ENCODE peak calls at places on chromosome 17, in five cellular contexts. O, V, J, Z and F are unnamed samples.

GRCh38 chr17:47633996-47634395 is 15.7 kb upstream of the KPNB1 start:
- DNase-seq in O (no peak), V (no peak), J (no peak), Z (no peak), F (no peak)

GRCh38 chr17:75595919-75596310 is 8.3 kb downstream of the MYO15B start:
- DNase-seq in O (no peak), V (no peak), J (no peak), Z (no peak), F (no peak)

GRCh38 chr17:888998-889401 is 90.6 kb downstream of the NXN start:
- DNase-seq in O (no peak), V (no peak), J (no peak), Z (peak; percentile 24), F (no peak)

GRCh38 chr17:50468120-50469004 is at the start of gene CHAD:
- DNase-seq in O (no peak), V (peak; percentile 87), J (no peak), Z (no peak), F (peak; percentile 39)

GRCh38 chr17:79424471-79425185 is 186.2 kb downstream of the RBFOX3 start:
- DNase-seq in O (no peak), V (no peak), J (no peak), Z (no peak), F (no peak)

GRCh38 chr17:21211825-21212479 is 2.0 kb downstream of the TMEM11 start:
- DNase-seq in O (no peak), V (no peak), J (no peak), Z (no peak), F (no peak)

GRCh38 chr17:78798695-78799559 is 16.9 kb upstream of the CYTH1 start:
- DNase-seq in O (peak; percentile 13), V (peak; percentile 70), J (no peak), Z (no peak), F (no peak)

GRCh38 chr17:61443475-61443882 is 8.7 kb upstream of the TBX4 start:
- DNase-seq in O (no peak), V (peak; percentile 59), J (no peak), Z (no peak), F (peak; percentile 20)

GRCh38 chr17:83014297-83014696 is 65.1 kb upstream of the METRNL start:
- DNase-seq in O (no peak), V (peak; percentile 27), J (no peak), Z (no peak), F (no peak)
- TF ChIP-seq RCOR1 in O (no peak), V (no peak), J (no peak), Z (no peak), F (no peak)

GRCh38 chr17:29615048-29615385 is 7.7 kb downstream of the CORO6 start:
- DNase-seq in O (no peak), V (peak; percentile 36), J (no peak), Z (no peak), F (peak; percentile 47)
- TF ChIP-seq RCOR1 in O (no peak), V (no peak), J (no peak), Z (no peak), F (no peak)

GRCh38 chr17:73387746-73388577 is 76.2 kb upstream of the CDC42EP4 start:
- DNase-seq in O (no peak), V (no peak), J (no peak), Z (no peak), F (no peak)
- TF ChIP-seq RCOR1 in O (no peak), V (no peak), J (no peak), Z (no peak), F (no peak)

GRCh38 chr17:58315750-58316149 is 12.8 kb downstream of the TSPOAP1 start:
- DNase-seq in O (no peak), V (no peak), J (no peak), Z (no peak), F (no peak)

GRCh38 chr17:58318627-58319180 is 9.9 kb downstream of the TSPOAP1 start:
- DNase-seq in O (no peak), V (no peak), J (no peak), Z (no peak), F (no peak)

GRCh38 chr17:58318065-58318481 is 10.5 kb downstream of the TSPOAP1 start:
- DNase-seq in O (no peak), V (no peak), J (no peak), Z (no peak), F (no peak)

GRCh38 chr17:58316260-58316960 is 12.2 kb downstream of the TSPOAP1 start:
- DNase-seq in O (no peak), V (peak; percentile 14), J (no peak), Z (no peak), F (no peak)

DNA sequence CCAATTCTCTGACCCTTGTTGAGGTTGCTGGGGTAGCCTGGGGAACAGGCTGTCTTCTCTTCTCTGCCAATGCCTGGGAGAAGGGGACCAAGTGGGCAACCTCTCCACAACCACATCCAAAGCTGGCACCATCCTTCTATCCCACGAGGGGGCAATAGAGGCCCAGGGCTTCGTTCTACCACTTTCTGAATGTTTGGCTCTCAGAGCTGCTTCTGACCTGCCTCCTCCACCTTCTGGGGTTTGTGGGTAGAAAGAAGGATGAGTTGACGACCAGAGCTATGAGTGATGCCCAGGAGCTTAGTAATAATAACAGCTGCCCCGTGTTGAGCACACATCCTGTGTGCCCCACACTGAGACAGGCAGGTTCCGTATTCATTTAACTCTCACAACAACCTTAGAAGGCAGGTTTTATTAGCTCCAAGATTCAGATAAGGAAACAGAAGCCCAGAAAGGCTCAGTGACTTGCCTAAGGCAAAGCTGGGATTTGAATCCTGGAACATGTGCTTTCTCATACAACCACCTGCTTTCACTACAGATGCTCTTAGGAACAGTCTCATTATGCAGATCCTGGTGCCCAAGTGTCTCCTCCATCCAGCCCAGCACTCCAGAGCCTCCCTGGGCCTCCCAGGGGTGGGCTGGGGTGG is 11.1 kb downstream of the TSPOAP1 start:
- DNase-seq in O (peak; percentile 75), V (peak; percentile 81), J (peak; percentile 92), Z (peak; percentile 66), F (peak; percentile 59)
- TF ChIP-seq RCOR1 in O (no peak), V (no peak), J (no peak), Z (no peak), F (no peak)

DNA sequence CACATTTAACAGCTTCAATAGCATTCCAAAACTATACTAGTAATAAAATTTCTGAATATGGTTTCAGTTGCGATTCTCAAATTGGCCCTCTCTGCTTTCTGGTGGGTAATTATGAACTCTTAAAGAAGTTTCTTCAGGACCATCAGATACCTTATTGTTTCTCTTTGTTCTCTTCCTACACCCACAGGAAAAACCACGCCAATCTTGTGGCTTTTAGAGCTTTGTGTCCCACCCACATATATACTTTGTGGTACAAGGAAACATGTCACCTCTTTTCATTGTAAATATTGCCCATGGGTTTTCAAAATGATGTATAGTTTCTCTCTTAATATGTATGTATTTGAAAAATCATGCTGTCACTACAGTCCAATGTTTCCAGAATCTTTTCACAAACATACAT is 12.1 kb downstream of the ABCA9 start:
- DNase-seq in O (no peak), V (no peak), J (no peak), Z (no peak), F (no peak)
- TF ChIP-seq RCOR1 in O (no peak), V (no peak), J (no peak), Z (no peak), F (no peak)

DNA sequence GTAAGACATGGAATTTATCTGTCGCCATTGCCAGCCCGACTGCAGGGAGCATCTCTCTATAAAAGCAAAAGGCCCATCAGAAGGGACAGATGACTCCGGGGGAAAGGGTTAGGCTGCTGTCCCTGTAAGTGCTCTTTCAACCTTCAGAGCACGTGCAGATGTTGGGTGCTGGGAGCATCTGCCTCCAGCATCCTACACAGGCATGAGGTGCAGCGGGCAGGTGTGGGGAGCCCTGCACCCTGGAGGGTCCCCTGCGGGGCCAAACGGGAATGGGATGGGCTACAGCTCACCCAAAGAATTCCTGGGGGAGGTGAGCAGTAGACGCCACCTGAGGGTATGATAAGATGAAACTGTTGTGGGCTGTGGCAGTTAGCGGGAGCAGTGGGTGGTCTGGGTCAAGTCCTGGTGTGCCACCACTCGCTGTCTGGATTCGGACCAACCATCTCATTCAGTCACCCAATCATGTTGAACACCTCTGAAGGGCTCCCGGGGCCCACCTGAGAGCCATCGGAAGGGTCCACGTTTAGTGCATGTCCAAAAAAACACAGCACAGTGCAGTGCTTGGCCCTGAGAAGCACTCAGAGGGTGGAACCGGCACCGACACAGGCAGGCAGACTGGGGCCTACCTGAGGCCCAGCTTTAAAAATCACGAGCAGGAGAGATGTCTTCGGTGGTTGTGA is 3.8 kb downstream of the SMCR8 start:
- DNase-seq in O (no peak), V (no peak), J (no peak), Z (no peak), F (no peak)
- TF ChIP-seq RCOR1 in O (no peak), V (no peak), J (no peak), Z (no peak), F (no peak)

GRCh38 chr17:58575511-58575910 is 61.1 kb upstream of the MTMR4 start:
- DNase-seq in O (peak; percentile 64), V (no peak), J (no peak), Z (no peak), F (peak; percentile 49)
- TF ChIP-seq RCOR1 in O (no peak), V (no peak), J (no peak), Z (no peak), F (no peak)

DNA sequence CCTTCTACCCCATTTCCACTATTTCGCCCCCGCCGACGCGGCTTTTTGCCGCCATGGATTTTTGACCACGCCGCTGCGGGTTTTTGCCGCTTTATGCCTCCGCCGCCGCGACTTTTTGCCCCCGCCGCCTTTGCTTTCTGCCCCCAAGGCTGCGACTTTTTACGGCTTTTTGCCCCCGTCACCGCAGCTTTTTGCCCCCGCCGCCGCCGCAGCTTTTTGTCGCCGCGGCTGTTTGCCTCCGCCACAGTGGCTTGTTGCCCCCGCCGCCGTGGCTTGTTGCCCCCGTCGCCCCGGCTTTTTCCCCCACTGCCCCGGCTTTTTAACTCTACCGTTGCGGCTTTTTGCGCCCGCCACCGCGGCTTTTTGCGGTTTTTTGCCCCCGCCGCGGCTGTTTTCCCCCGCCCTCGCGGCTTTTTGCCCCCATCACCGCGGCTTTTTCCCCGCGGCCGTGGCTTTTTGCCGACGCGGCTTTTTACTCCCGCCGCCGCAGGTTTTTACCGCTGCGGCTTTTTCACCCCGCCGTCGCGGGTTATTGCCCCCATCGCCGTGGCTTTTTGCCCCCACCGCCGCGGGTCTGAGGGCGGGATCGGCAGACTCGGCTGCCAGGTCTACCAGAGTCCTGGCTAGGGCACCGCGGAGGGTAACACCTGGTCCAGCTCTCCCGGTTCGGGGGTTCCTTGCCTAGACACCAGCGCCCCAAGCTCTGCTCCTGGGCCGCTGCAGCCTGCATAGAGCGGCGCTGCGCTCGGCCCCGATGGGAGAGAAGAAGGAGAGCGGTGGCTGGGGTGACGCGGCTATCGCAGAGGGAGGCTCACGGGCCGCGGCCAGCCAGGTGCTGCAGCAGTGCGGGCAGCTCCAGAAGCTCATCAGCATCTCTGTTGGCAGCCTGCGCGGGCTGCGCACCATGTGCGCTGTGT is 562.7 kb upstream of the WSB1 start:
- DNase-seq in O (no peak), V (peak; percentile 3), J (no peak), Z (no peak), F (no peak)
- TF ChIP-seq RCOR1 in O (no peak), V (no peak), J (no peak), Z (no peak), F (no peak)